ENCODE peak calls at places on chromosomes 2 and 18, in ten cellular contexts. One of them, this sample, is unnamed.
A peak's percentile ranks its signal among the peaks of the same experiment; 100 is the strongest.

GRCh38 chr2:179536185-179536584 is 271.6 kb upstream of the SESTD1 start:
- DNase-seq in psoas muscle: peak; percentile 19
- DNase-seq in neural crest cell: no peak
- DNase-seq in left ventricle myocardium inferior: no peak
- DNase-seq in GM13977: no peak
- DNase-seq in MM.1S: no peak
- DNase-seq in gastrocnemius medialis: peak; percentile 18
- DNase-seq in OCI-LY7: no peak
- DNase-seq in B cell: no peak
- DNase-seq in brain microvascular endothelial cell: peak; percentile 38
- DNase-seq in this sample: no peak

GRCh38 chr2:237885931-237886701 is 26.7 kb downstream of the RAMP1 start:
- DNase-seq in MM.1S: no peak
- DNase-seq in brain microvascular endothelial cell: no peak
- DNase-seq in psoas muscle: peak; percentile 46
- DNase-seq in neural crest cell: no peak
- DNase-seq in OCI-LY7: no peak
- DNase-seq in GM13977: no peak
- DNase-seq in B cell: no peak
- DNase-seq in left ventricle myocardium inferior: peak; percentile 83
- DNase-seq in gastrocnemius medialis: peak; percentile 33
- DNase-seq in this sample: no peak

GRCh38 chr18:9701604-9702324 is 6.3 kb upstream of the RAB31 start:
- DNase-seq in B cell: no peak
- DNase-seq in GM13977: no peak
- DNase-seq in neural crest cell: no peak
- DNase-seq in left ventricle myocardium inferior: no peak
- DNase-seq in MM.1S: no peak
- DNase-seq in OCI-LY7: no peak
- DNase-seq in brain microvascular endothelial cell: no peak
- DNase-seq in gastrocnemius medialis: no peak
- DNase-seq in psoas muscle: no peak
- DNase-seq in this sample: no peak

GRCh38 chr18:69787825-69788547 is 159.7 kb downstream of the CD226 start:
- DNase-seq in left ventricle myocardium inferior: no peak
- DNase-seq in neural crest cell: no peak
- DNase-seq in GM13977: no peak
- DNase-seq in B cell: no peak
- DNase-seq in brain microvascular endothelial cell: peak; percentile 27
- DNase-seq in MM.1S: no peak
- DNase-seq in psoas muscle: no peak
- DNase-seq in gastrocnemius medialis: no peak
- DNase-seq in OCI-LY7: no peak
- DNase-seq in this sample: no peak

GRCh38 chr2:209496586-209496982 is 72.7 kb downstream of the MAP2 start:
- DNase-seq in gastrocnemius medialis: no peak
- DNase-seq in B cell: no peak
- DNase-seq in MM.1S: no peak
- DNase-seq in OCI-LY7: no peak
- DNase-seq in brain microvascular endothelial cell: peak; percentile 17
- DNase-seq in GM13977: no peak
- DNase-seq in left ventricle myocardium inferior: no peak
- DNase-seq in psoas muscle: no peak
- DNase-seq in neural crest cell: no peak
- DNase-seq in this sample: no peak

GRCh38 chr2:102240640-102241370 is 54.0 kb downstream of the IL1RL2 start:
- DNase-seq in gastrocnemius medialis: peak; percentile 86
- DNase-seq in psoas muscle: peak; percentile 90
- DNase-seq in GM13977: peak; percentile 90
- DNase-seq in B cell: peak; percentile 84
- DNase-seq in OCI-LY7: peak; percentile 82
- DNase-seq in left ventricle myocardium inferior: peak; percentile 91
- DNase-seq in brain microvascular endothelial cell: peak; percentile 92
- DNase-seq in neural crest cell: peak; percentile 84
- DNase-seq in MM.1S: peak; percentile 91
- DNase-seq in this sample: peak; percentile 85

GRCh38 chr2:128472789-128473174 is 154.1 kb upstream of the HS6ST1 start:
- DNase-seq in OCI-LY7: no peak
- DNase-seq in gastrocnemius medialis: no peak
- DNase-seq in GM13977: no peak
- DNase-seq in neural crest cell: no peak
- DNase-seq in MM.1S: no peak
- DNase-seq in left ventricle myocardium inferior: no peak
- DNase-seq in B cell: no peak
- DNase-seq in psoas muscle: no peak
- DNase-seq in brain microvascular endothelial cell: no peak
- DNase-seq in this sample: no peak

GRCh38 chr2:72694715-72695496 is 130.9 kb downstream of the EXOC6B start:
- DNase-seq in B cell: no peak
- DNase-seq in brain microvascular endothelial cell: peak; percentile 50
- DNase-seq in OCI-LY7: no peak
- DNase-seq in left ventricle myocardium inferior: peak; percentile 72
- DNase-seq in gastrocnemius medialis: no peak
- DNase-seq in MM.1S: no peak
- DNase-seq in neural crest cell: no peak
- DNase-seq in GM13977: no peak
- DNase-seq in psoas muscle: peak; percentile 28
- DNase-seq in this sample: no peak

GRCh38 chr18:9333441-9334350 is 877 bp upstream of the TWSG1 start:
- DNase-seq in MM.1S: no peak
- DNase-seq in gastrocnemius medialis: no peak
- DNase-seq in psoas muscle: no peak
- DNase-seq in brain microvascular endothelial cell: no peak
- DNase-seq in GM13977: peak; percentile 49
- DNase-seq in neural crest cell: peak; percentile 3
- DNase-seq in B cell: no peak
- DNase-seq in OCI-LY7: no peak
- DNase-seq in left ventricle myocardium inferior: no peak
- DNase-seq in this sample: peak; percentile 34

GRCh38 chr2:129870646-129871335 is 108.7 kb upstream of the RAB6C start:
- DNase-seq in OCI-LY7: no peak
- DNase-seq in brain microvascular endothelial cell: no peak
- DNase-seq in psoas muscle: no peak
- DNase-seq in B cell: no peak
- DNase-seq in left ventricle myocardium inferior: no peak
- DNase-seq in neural crest cell: no peak
- DNase-seq in MM.1S: no peak
- DNase-seq in GM13977: no peak
- DNase-seq in gastrocnemius medialis: no peak
- DNase-seq in this sample: no peak

GRCh38 chr2:84482588-84482987 is 23.5 kb upstream of the SUCLG1 start:
- DNase-seq in OCI-LY7: no peak
- DNase-seq in left ventricle myocardium inferior: no peak
- DNase-seq in B cell: no peak
- DNase-seq in gastrocnemius medialis: no peak
- DNase-seq in brain microvascular endothelial cell: no peak
- DNase-seq in psoas muscle: no peak
- DNase-seq in GM13977: no peak
- DNase-seq in MM.1S: no peak
- DNase-seq in neural crest cell: no peak
- DNase-seq in this sample: no peak

GRCh38 chr2:226338825-226339224 is 460.8 kb downstream of the IRS1 start:
- DNase-seq in brain microvascular endothelial cell: no peak
- DNase-seq in gastrocnemius medialis: no peak
- DNase-seq in GM13977: no peak
- DNase-seq in psoas muscle: no peak
- DNase-seq in B cell: no peak
- DNase-seq in neural crest cell: no peak
- DNase-seq in OCI-LY7: no peak
- DNase-seq in MM.1S: no peak
- DNase-seq in left ventricle myocardium inferior: no peak
- DNase-seq in this sample: no peak

GRCh38 chr18:50611529-50611941 is 51.6 kb downstream of the MAPK4 start:
- DNase-seq in B cell: no peak
- DNase-seq in GM13977: no peak
- DNase-seq in gastrocnemius medialis: no peak
- DNase-seq in brain microvascular endothelial cell: no peak
- DNase-seq in OCI-LY7: no peak
- DNase-seq in MM.1S: no peak
- DNase-seq in neural crest cell: no peak
- DNase-seq in left ventricle myocardium inferior: no peak
- DNase-seq in psoas muscle: no peak
- DNase-seq in this sample: no peak

GRCh38 chr2:111522231-111522768 is 361.7 kb downstream of the ANAPC1 start:
- DNase-seq in gastrocnemius medialis: no peak
- DNase-seq in OCI-LY7: no peak
- DNase-seq in GM13977: no peak
- DNase-seq in psoas muscle: peak; percentile 16
- DNase-seq in MM.1S: no peak
- DNase-seq in left ventricle myocardium inferior: no peak
- DNase-seq in neural crest cell: no peak
- DNase-seq in brain microvascular endothelial cell: no peak
- DNase-seq in B cell: no peak
- DNase-seq in this sample: no peak

GRCh38 chr2:232315049-232315922 is 63.3 kb upstream of the ALPP start:
- DNase-seq in psoas muscle: peak; percentile 75
- DNase-seq in OCI-LY7: no peak
- DNase-seq in neural crest cell: no peak
- DNase-seq in B cell: peak; percentile 41
- DNase-seq in brain microvascular endothelial cell: peak; percentile 59
- DNase-seq in gastrocnemius medialis: peak; percentile 78
- DNase-seq in left ventricle myocardium inferior: peak; percentile 41
- DNase-seq in MM.1S: peak; percentile 79
- DNase-seq in GM13977: peak; percentile 70
- DNase-seq in this sample: peak; percentile 76

GRCh38 chr2:118202707-118203303 is 114.5 kb downstream of the INSIG2 start:
- DNase-seq in B cell: peak; percentile 38
- DNase-seq in psoas muscle: peak; percentile 26
- DNase-seq in GM13977: no peak
- DNase-seq in gastrocnemius medialis: no peak
- DNase-seq in OCI-LY7: peak; percentile 58
- DNase-seq in brain microvascular endothelial cell: peak; percentile 35
- DNase-seq in neural crest cell: peak; percentile 65
- DNase-seq in left ventricle myocardium inferior: no peak
- DNase-seq in MM.1S: peak; percentile 55
- DNase-seq in this sample: peak; percentile 41

DNA sequence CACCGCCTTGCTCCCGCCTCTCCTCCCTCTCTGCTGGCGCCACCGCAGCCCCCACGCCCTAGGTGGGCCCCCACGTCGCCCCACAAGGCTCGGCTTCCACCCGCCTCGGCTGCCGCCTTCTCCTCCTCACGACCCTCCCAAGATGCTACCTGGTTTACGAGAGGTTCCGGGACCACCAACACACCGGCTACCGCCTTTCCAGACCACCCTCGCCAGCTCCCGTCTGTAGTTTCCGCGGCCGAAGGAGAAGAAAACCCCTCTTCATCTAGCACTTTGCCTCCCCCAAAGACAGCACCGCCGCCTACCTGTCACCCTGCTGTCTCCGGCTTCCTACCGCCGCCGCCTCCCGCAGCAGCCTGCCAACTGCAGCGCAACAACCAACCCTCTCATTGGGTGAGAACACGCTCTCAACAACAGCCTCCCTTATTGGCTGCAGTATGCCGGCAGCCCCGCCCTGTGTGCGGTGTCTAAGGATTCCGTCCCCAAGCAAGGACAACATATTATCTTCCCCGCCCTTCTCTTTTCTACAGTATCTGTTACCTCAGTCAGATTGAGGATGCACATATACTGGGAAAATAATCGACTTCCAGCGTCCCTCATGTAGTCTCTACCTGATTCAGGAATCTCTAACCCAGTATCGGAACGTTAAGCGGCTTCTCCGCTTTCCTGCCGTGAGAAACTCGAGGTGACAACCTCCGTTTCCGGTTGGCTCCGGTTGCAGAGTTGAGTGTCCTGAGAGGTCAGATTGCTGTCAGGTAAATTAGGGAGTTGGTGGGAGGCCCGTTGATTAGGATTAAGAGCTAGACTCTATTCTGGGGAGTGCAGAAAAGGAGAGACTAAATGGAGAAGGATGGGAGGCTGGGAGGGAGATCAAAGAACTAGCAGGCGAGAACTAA is at the start of the genes HYCC2 and NDUFB3:
- DNase-seq in MM.1S: peak; percentile 96
- DNase-seq in brain microvascular endothelial cell: peak; percentile 89
- DNase-seq in OCI-LY7: peak; percentile 96
- DNase-seq in left ventricle myocardium inferior: peak; percentile 89
- DNase-seq in psoas muscle: peak; percentile 87
- DNase-seq in gastrocnemius medialis: peak; percentile 89
- DNase-seq in neural crest cell: peak; percentile 86
- DNase-seq in GM13977: peak; percentile 94
- DNase-seq in B cell: peak; percentile 94
- DNase-seq in this sample: peak; percentile 90
- TF ChIP-seq CTCF in MM.1S: peak; percentile 41
- TF ChIP-seq CTCF in brain microvascular endothelial cell: peak; percentile 55
- TF ChIP-seq CTCF in OCI-LY7: peak; percentile 53
- TF ChIP-seq CTCF in left ventricle myocardium inferior: peak; percentile 58
- TF ChIP-seq CTCF in psoas muscle: peak; percentile 36
- TF ChIP-seq CTCF in gastrocnemius medialis: peak; percentile 61
- TF ChIP-seq CTCF in neural crest cell: peak; percentile 43
- TF ChIP-seq CTCF in GM13977: peak; percentile 40
- TF ChIP-seq CTCF in B cell: peak; percentile 40
- TF ChIP-seq CTCF in this sample: peak; percentile 30

GRCh38 chr2:137173514-137173913 is 408.2 kb downstream of the THSD7B start:
- DNase-seq in GM13977: peak; percentile 38
- DNase-seq in psoas muscle: no peak
- DNase-seq in OCI-LY7: peak; percentile 3
- DNase-seq in left ventricle myocardium inferior: no peak
- DNase-seq in brain microvascular endothelial cell: peak; percentile 94
- DNase-seq in MM.1S: peak; percentile 75
- DNase-seq in B cell: no peak
- DNase-seq in neural crest cell: no peak
- DNase-seq in gastrocnemius medialis: no peak
- DNase-seq in this sample: no peak
- TF ChIP-seq CTCF in GM13977: peak; percentile 48
- TF ChIP-seq CTCF in psoas muscle: no peak
- TF ChIP-seq CTCF in OCI-LY7: peak; percentile 58
- TF ChIP-seq CTCF in left ventricle myocardium inferior: peak; percentile 49
- TF ChIP-seq CTCF in brain microvascular endothelial cell: peak; percentile 81
- TF ChIP-seq CTCF in MM.1S: peak; percentile 58
- TF ChIP-seq CTCF in B cell: no peak
- TF ChIP-seq CTCF in neural crest cell: peak; percentile 52
- TF ChIP-seq CTCF in gastrocnemius medialis: no peak
- TF ChIP-seq CTCF in this sample: no peak

DNA sequence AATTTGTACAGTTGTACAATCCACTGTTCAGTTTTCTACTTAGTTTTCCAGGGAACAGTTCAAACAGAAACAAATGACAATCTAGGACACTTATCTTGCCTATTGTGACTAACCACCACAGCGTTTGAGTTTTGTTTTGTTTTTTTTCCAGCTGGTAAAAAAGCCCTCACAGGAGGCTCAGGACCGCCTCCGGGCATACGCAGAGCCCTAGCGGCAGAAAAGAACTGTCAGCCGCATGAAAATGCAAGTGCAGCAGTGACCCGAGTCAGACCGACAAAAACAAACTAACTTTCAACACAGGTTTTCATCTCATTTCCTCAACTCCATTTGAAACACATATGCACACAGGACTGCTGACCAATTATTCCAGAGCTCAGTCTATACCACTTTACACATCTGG is 68.6 kb downstream of the STEAP3 start:
- DNase-seq in left ventricle myocardium inferior: no peak
- DNase-seq in psoas muscle: no peak
- DNase-seq in OCI-LY7: no peak
- DNase-seq in B cell: no peak
- DNase-seq in GM13977: no peak
- DNase-seq in MM.1S: peak; percentile 87
- DNase-seq in brain microvascular endothelial cell: peak; percentile 34
- DNase-seq in neural crest cell: peak; percentile 12
- DNase-seq in gastrocnemius medialis: no peak
- DNase-seq in this sample: no peak
- TF ChIP-seq CTCF in left ventricle myocardium inferior: no peak
- TF ChIP-seq CTCF in psoas muscle: no peak
- TF ChIP-seq CTCF in OCI-LY7: no peak
- TF ChIP-seq CTCF in B cell: no peak
- TF ChIP-seq CTCF in GM13977: no peak
- TF ChIP-seq CTCF in MM.1S: peak; percentile 58
- TF ChIP-seq CTCF in brain microvascular endothelial cell: peak; percentile 65
- TF ChIP-seq CTCF in neural crest cell: peak; percentile 56
- TF ChIP-seq CTCF in gastrocnemius medialis: no peak
- TF ChIP-seq CTCF in this sample: no peak

GRCh38 chr2:15748736-15749323 is 157.2 kb downstream of the DDX1 start:
- DNase-seq in OCI-LY7: peak; percentile 17
- DNase-seq in psoas muscle: no peak
- DNase-seq in brain microvascular endothelial cell: no peak
- DNase-seq in gastrocnemius medialis: no peak
- DNase-seq in left ventricle myocardium inferior: no peak
- DNase-seq in neural crest cell: peak; percentile 55
- DNase-seq in B cell: peak; percentile 7
- DNase-seq in MM.1S: no peak
- DNase-seq in GM13977: peak; percentile 59
- DNase-seq in this sample: no peak
- TF ChIP-seq CTCF in OCI-LY7: peak; percentile 74
- TF ChIP-seq CTCF in psoas muscle: no peak
- TF ChIP-seq CTCF in brain microvascular endothelial cell: peak; percentile 59
- TF ChIP-seq CTCF in gastrocnemius medialis: no peak
- TF ChIP-seq CTCF in left ventricle myocardium inferior: peak; percentile 47
- TF ChIP-seq CTCF in neural crest cell: peak; percentile 60
- TF ChIP-seq CTCF in B cell: no peak
- TF ChIP-seq CTCF in MM.1S: no peak
- TF ChIP-seq CTCF in GM13977: peak; percentile 47
- TF ChIP-seq CTCF in this sample: no peak